ENCODE peak calls at places on chromosomes 4 and X, in six cellular contexts. R, N, H, K, O and M are unnamed samples.
A peak's percentile ranks its signal among the peaks of the same experiment; 100 is the strongest.

GRCh38 chr4:53193111-53193510 is 172.8 kb downstream of the SCFD2 start:
- DNase-seq in R (no peak), N (no peak), H (no peak), K (no peak), O (no peak), M (no peak)

GRCh38 chr4:156934259-156934635 is 37.4 kb downstream of the PDGFC start:
- DNase-seq in R (no peak), N (no peak), H (no peak), K (no peak), O (no peak), M (no peak)

GRCh38 chr4:98601719-98602118 is 56.7 kb downstream of the TSPAN5 start:
- DNase-seq in R (no peak), N (no peak), H (no peak), K (no peak), O (peak; percentile 16), M (no peak)

GRCh38 chrX:1419545-1420355 is 27.8 kb upstream of the SLC25A6 start:
- DNase-seq in R (peak; percentile 34), N (no peak), H (no peak), K (no peak), O (no peak), M (no peak)

GRCh38 chr4:70715097-70715496 is 6.7 kb upstream of the RUFY3 start:
- DNase-seq in R (no peak), N (no peak), H (peak; percentile 37), K (no peak), O (no peak), M (no peak)

GRCh38 chrX:129572422-129572821 is 32.4 kb downstream of the OCRL start:
- DNase-seq in R (no peak), N (no peak), H (no peak), K (no peak), O (no peak), M (no peak)

GRCh38 chr4:42655921-42656735 is 777 bp downstream of the ATP8A1 start:
- DNase-seq in R (peak; percentile 73), N (peak; percentile 69), H (peak; percentile 45), K (peak; percentile 77), O (peak; percentile 63), M (peak; percentile 67)

GRCh38 chr4:102730968-102731533 is 29.7 kb downstream of the MANBA start:
- DNase-seq in R (no peak), N (no peak), H (no peak), K (peak; percentile 84), O (no peak), M (no peak)

GRCh38 chr4:151676301-151676700 is 84.5 kb downstream of the GATB start:
- DNase-seq in R (no peak), N (no peak), H (no peak), K (no peak), O (peak; percentile 75), M (peak; percentile 69)

GRCh38 chrX:139784788-139785187 is 76.8 kb upstream of the MCF2 start:
- DNase-seq in R (no peak), N (no peak), H (no peak), K (no peak), O (no peak), M (no peak)

GRCh38 chrX:55135171-55135570 is 46.4 kb downstream of the PAGE2 start:
- DNase-seq in R (no peak), N (peak; percentile 41), H (peak; percentile 42), K (peak; percentile 54), O (peak; percentile 55), M (peak; percentile 42)

GRCh38 chrX:111376897-111377601 is 34.9 kb downstream of the DCX start:
- DNase-seq in R (no peak), N (no peak), H (no peak), K (peak; percentile 65), O (no peak), M (no peak)

GRCh38 chr4:181952478-181952877 is 290.7 kb upstream of the TENM3 start:
- DNase-seq in R (no peak), N (no peak), H (no peak), K (no peak), O (peak; percentile 31), M (peak; percentile 72)

GRCh38 chrX:2627272-2627867 is 63.7 kb upstream of the CD99 start:
- DNase-seq in R (no peak), N (peak; percentile 19), H (no peak), K (peak; percentile 87), O (peak; percentile 55), M (peak; percentile 7)

GRCh38 chr4:143254479-143255216 is 69.9 kb downstream of the USP38 start:
- DNase-seq in R (no peak), N (no peak), H (no peak), K (peak; percentile 84), O (no peak), M (no peak)

GRCh38 chr4:111943796-111944203 is 201.5 kb upstream of the FAM241A start:
- DNase-seq in R (peak; percentile 46), N (peak; percentile 5), H (peak; percentile 34), K (peak; percentile 86), O (peak; percentile 47), M (peak; percentile 33)

GRCh38 chr4:181085584-181085983 is 1157.6 kb upstream of the TENM3 start:
- DNase-seq in R (no peak), N (peak; percentile 42), H (no peak), K (no peak), O (no peak), M (no peak)

GRCh38 chrX:4825550-4825949 is 1112.1 kb upstream of the PRKX start:
- DNase-seq in R (no peak), N (no peak), H (no peak), K (no peak), O (no peak), M (no peak)

GRCh38 chr4:15917297-15917696 is 21.2 kb downstream of the FGFBP1 start:
- DNase-seq in R (no peak), N (no peak), H (no peak), K (no peak), O (no peak), M (no peak)

GRCh38 chr4:58566260-58566659 is 1456.1 kb upstream of the IGFBP7 start:
- DNase-seq in R (no peak), N (no peak), H (no peak), K (no peak), O (no peak), M (no peak)

GRCh38 chr4:10114147-10114546 is 2.5 kb downstream of the WDR1 start:
- DNase-seq in R (no peak), N (no peak), H (no peak), K (no peak), O (no peak), M (no peak)
- H3K4me1 ChIP-seq in R (peaks cover 73% of the 10 kb centered on the region), N (peaks cover 18% of the 10 kb centered on the region), H (peaks cover 14% of the 10 kb centered on the region), K (peaks cover 32% of the 10 kb centered on the region), O (peaks cover 35% of the 10 kb centered on the region), M (peaks cover 3% of the 10 kb centered on the region)

GRCh38 chr4:373062-373839 is 35.6 kb downstream of the ZNF141 start:
- DNase-seq in R (no peak), N (no peak), H (no peak), K (no peak), O (no peak), M (no peak)

GRCh38 chr4:374298-375160 is 36.9 kb downstream of the ZNF141 start:
- DNase-seq in R (no peak), N (no peak), H (no peak), K (no peak), O (no peak), M (no peak)
- H3K9me3 ChIP-seq in R (peaks cover 100% of the 10 kb centered on the region), N (peaks cover 70% of the 10 kb centered on the region), H (peaks cover 77% of the 10 kb centered on the region), K (peaks cover 98% of the 10 kb centered on the region), O (peaks cover 61% of the 10 kb centered on the region), M (peaks cover 15% of the 10 kb centered on the region)

GRCh38 chr4:89482248-89482647 is 174.6 kb upstream of the GPRIN3 start:
- DNase-seq in R (no peak), N (peak; percentile 61), H (no peak), K (peak; percentile 73), O (peak; percentile 48), M (no peak)
- TF ChIP-seq CTCF in R (no peak), N (peak; percentile 33), H (peak; percentile 25), K (peak; percentile 76), O (peak; percentile 55), M (peak; percentile 51)

GRCh38 chr4:6957148-6957520 is 47.5 kb downstream of the TBC1D14 start:
- DNase-seq in R (no peak), N (no peak), H (no peak), K (no peak), O (no peak), M (no peak)

GRCh38 chr4:6956087-6956433 is 46.4 kb downstream of the TBC1D14 start:
- DNase-seq in R (no peak), N (peak; percentile 6), H (no peak), K (peak; percentile 28), O (no peak), M (no peak)

GRCh38 chr4:6956434-6957147 is 47.0 kb downstream of the TBC1D14 start:
- DNase-seq in R (no peak), N (no peak), H (no peak), K (peak; percentile 51), O (no peak), M (no peak)

GRCh38 chr4:6959261-6959660 is 49.6 kb downstream of the TBC1D14 start:
- DNase-seq in R (no peak), N (peak; percentile 19), H (no peak), K (no peak), O (no peak), M (no peak)

DNA sequence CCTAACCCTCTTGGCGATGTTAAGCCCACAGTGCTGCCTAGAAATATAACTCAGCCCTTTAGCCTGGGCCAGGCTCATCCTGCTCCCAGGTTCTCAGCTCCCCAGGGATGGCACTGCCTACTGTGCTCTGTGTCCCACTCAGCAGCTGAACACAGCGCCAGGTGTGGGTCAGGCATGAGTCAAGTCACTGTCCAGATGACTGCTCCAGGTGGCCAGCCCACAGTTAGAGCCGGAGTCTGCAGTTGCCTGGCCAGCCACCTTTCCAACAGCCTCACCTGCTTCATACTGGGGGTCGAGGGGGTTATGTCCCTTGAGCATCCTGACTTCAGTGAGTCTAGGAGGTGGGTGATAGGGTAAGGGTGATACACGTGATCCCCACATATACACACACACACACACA is 48.4 kb downstream of the TBC1D14 start:
- DNase-seq in R (no peak), N (peak; percentile 27), H (no peak), K (no peak), O (no peak), M (no peak)
- H3K4me1 ChIP-seq in R (peaks cover 30% of the 10 kb centered on the region), N (peaks cover 9% of the 10 kb centered on the region), H (peaks cover 12% of the 10 kb centered on the region), K (no peaks in the 10 kb centered on the region), O (peaks cover 10% of the 10 kb centered on the region), M (peaks cover 2% of the 10 kb centered on the region)

GRCh38 chr4:3449574-3450534 is 8.1 kb downstream of the HGFAC start:
- DNase-seq in R (no peak), N (no peak), H (peak; percentile 17), K (no peak), O (no peak), M (no peak)

GRCh38 chr4:3452376-3452775 is 10.6 kb downstream of the HGFAC start:
- DNase-seq in R (no peak), N (no peak), H (peak; percentile 20), K (peak; percentile 81), O (peak; percentile 13), M (no peak)

GRCh38 chr4:3450643-3451042 is 8.9 kb downstream of the HGFAC start:
- DNase-seq in R (no peak), N (no peak), H (no peak), K (no peak), O (no peak), M (no peak)

GRCh38 chr4:3449047-3449573 is 7.3 kb downstream of the HGFAC start:
- DNase-seq in R (no peak), N (no peak), H (peak; percentile 19), K (no peak), O (no peak), M (no peak)

DNA sequence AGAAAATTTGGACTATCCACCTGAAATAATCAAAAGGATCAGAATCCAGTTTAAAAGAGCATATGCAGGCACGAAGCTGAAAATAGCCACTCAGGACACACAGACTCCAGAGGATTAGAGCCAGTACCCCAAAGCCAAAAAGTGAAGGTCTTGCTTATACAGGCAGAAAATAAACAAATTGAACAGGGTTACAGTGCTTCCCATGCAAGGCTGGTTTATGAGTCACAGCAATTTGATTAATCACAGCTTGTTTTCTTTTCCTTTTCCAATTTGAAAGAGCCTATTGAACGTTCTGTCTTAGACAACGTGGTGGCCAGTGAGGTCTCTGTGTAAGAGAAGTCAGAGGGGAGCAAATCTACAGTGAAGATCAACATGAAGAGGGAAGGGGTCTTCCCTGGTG is 10.2 kb downstream of the HGFAC start:
- DNase-seq in R (no peak), N (no peak), H (no peak), K (no peak), O (peak; percentile 37), M (no peak)
- H3K9me3 ChIP-seq in R (peaks cover 15% of the 10 kb centered on the region), N (no peaks in the 10 kb centered on the region), H (no peaks in the 10 kb centered on the region), K (peaks cover 20% of the 10 kb centered on the region), O (no peaks in the 10 kb centered on the region), M (no peaks in the 10 kb centered on the region)